ENCODE peak calls at places on chromosome 12, in ten cellular contexts. M is neural progenitor cell, I is adipocyte, T is K562, X is HepG2, O is GM23248, U is fibroblast of lung, Y is PC-3, A is kidney, C is IMR-90. B is an unnamed sample.
A peak's percentile ranks its signal among the peaks of the same experiment; 100 is the strongest.

GRCh38 chr12:53781218-53781801 is 29.5 kb upstream of the CISTR start:
- DNase-seq in A (no peak), Y (no peak), M (no peak), X (no peak), C (peak; percentile 16), U (no peak), O (no peak), T (no peak), I (no peak), B (no peak)

GRCh38 chr12:42612258-42612608 is 22.7 kb upstream of the PRICKLE1 start:
- DNase-seq in I (peak; percentile 66), X (no peak), C (no peak), U (peak; percentile 25), M (no peak), O (peak; percentile 24), A (no peak), T (no peak), Y (no peak), B (no peak)

GRCh38 chr12:104638760-104639319 is 182.1 kb downstream of the CHST11 start:
- DNase-seq in I (no peak), O (no peak), A (no peak), U (no peak), T (no peak), C (no peak), Y (no peak), M (no peak), X (no peak), B (no peak)

GRCh38 chr12:47800582-47800981 is 19.1 kb downstream of the HDAC7 start:
- DNase-seq in Y (no peak), C (no peak), O (no peak), T (no peak), U (no peak), X (no peak), A (no peak), I (no peak), M (no peak), B (no peak)

GRCh38 chr12:57147641-57147944 is 174 bp upstream of the LRP1-AS start:
- DNase-seq in M (no peak), Y (no peak), I (peak; percentile 55), O (peak; percentile 88), A (no peak), T (no peak), X (peak; percentile 44), U (peak; percentile 54), C (peak; percentile 74), B (no peak)

GRCh38 chr12:117393656-117394055 is 32.2 kb upstream of the NOS1 start:
- DNase-seq in U (no peak), C (no peak), O (no peak), M (no peak), Y (no peak), X (no peak), A (no peak), T (no peak), I (no peak), B (no peak)

GRCh38 chr12:53344824-53345485 is 8.8 kb upstream of the SP7 start:
- DNase-seq in O (peak; percentile 88), Y (peak; percentile 59), X (peak; percentile 54), T (peak; percentile 88), U (peak; percentile 80), A (peak; percentile 89), C (peak; percentile 72), M (peak; percentile 86), I (peak; percentile 91), B (no peak)

GRCh38 chr12:105107176-105107496 is 395 bp upstream of the WASHC4 start:
- DNase-seq in I (peak; percentile 78), O (peak; percentile 79), U (peak; percentile 70), A (no peak), X (no peak), C (peak; percentile 62), M (no peak), T (peak; percentile 54), Y (no peak), B (no peak)

GRCh38 chr12:102950950-102951490 is 6.5 kb upstream of the ASCL1 start:
- DNase-seq in I (no peak), X (no peak), T (no peak), C (no peak), Y (no peak), A (no peak), O (no peak), U (no peak), M (peak; percentile 22), B (no peak)

GRCh38 chr12:69500631-69501030 is 30.4 kb downstream of the FRS2 start:
- DNase-seq in C (peak; percentile 50), M (no peak), X (no peak), T (no peak), O (peak; percentile 46), U (no peak), A (no peak), I (peak; percentile 40), Y (peak; percentile 55), B (no peak)

GRCh38 chr12:28164644-28165313 is 25.5 kb upstream of the CCDC91 start:
- DNase-seq in M (no peak), X (peak; percentile 54), A (no peak), U (no peak), C (peak; percentile 11), O (peak; percentile 4), I (no peak), T (no peak), Y (peak; percentile 44), B (no peak)

GRCh38 chr12:54413284-54414190 is 5.5 kb downstream of the ITGA5 start:
- DNase-seq in Y (no peak), C (no peak), I (no peak), O (peak; percentile 69), A (no peak), M (no peak), U (no peak), T (no peak), X (no peak), B (no peak)

GRCh38 chr12:121789233-121789781 is 4.2 kb downstream of the RHOF start:
- DNase-seq in X (no peak), O (no peak), C (no peak), U (no peak), I (no peak), A (peak; percentile 81), T (no peak), Y (no peak), M (no peak), B (no peak)

GRCh38 chr12:47881826-47882427 is 22.9 kb downstream of the VDR start:
- DNase-seq in U (peak; percentile 99), O (peak; percentile 98), T (no peak), X (no peak), M (no peak), I (peak; percentile 96), A (peak; percentile 71), C (peak; percentile 97), Y (peak; percentile 60), B (no peak)

GRCh38 chr12:97875064-97875463 is 412.5 kb downstream of the RMST start:
- DNase-seq in Y (no peak), U (no peak), C (no peak), M (no peak), I (no peak), X (no peak), O (no peak), T (no peak), A (no peak), B (no peak)

GRCh38 chr12:93376436-93377251 is 1.1 kb upstream of the NUDT4 start:
- DNase-seq in X (peak; percentile 71), I (no peak), M (peak; percentile 81), T (no peak), A (no peak), U (peak; percentile 77), O (peak; percentile 71), Y (peak; percentile 21), C (peak; percentile 60), B (no peak)

GRCh38 chr12:32454075-32454474 is 54.7 kb downstream of the FGD4 start:
- DNase-seq in Y (peak; percentile 68), C (peak; percentile 67), A (no peak), I (peak; percentile 81), M (peak; percentile 78), O (peak; percentile 74), X (no peak), U (peak; percentile 67), T (no peak), B (peak; percentile 99)
- H3K4me3 ChIP-seq in Y (peak overlapping the region; percentile 50), C (no peak overlapping the region), A (no peak overlapping the region), I (peak overlapping the region; percentile 55), M (peak overlapping the region; percentile 39), O (peak overlapping the region; percentile 3), X (no peak overlapping the region), U (no peak overlapping the region), T (no peak overlapping the region), B (no peak overlapping the region)

GRCh38 chr12:79776111-79776510 is 85.3 kb upstream of the PAWR start:
- DNase-seq in X (peak; percentile 7), C (peak; percentile 68), I (peak; percentile 61), Y (peak; percentile 39), O (peak; percentile 73), U (peak; percentile 43), M (no peak), A (no peak), T (no peak), B (no peak)
- H3K9ac ChIP-seq in X (no peak overlapping the region), C (no peak overlapping the region), I (peak overlapping the region; percentile 68), Y (no peak overlapping the region), O (peak overlapping the region; percentile 9), U (no peak overlapping the region), M (no peak overlapping the region), A (no peak overlapping the region), T (no peak overlapping the region), B (no peak overlapping the region)

GRCh38 chr12:8912910-8913309 is 1.4 kb upstream of the PHC1 start:
- DNase-seq in O (peak; percentile 22), X (no peak), Y (peak; percentile 56), I (peak; percentile 22), T (peak; percentile 15), U (no peak), M (peak; percentile 42), A (no peak), C (no peak), B (peak; percentile 85)
- H3K4me3 ChIP-seq in O (peak overlapping the region; percentile 82), X (no peak overlapping the region), Y (no peak overlapping the region), I (no peak overlapping the region), T (no peak overlapping the region), U (peak overlapping the region; percentile 62), M (peak overlapping the region; percentile 87), A (peak overlapping the region; percentile 71), C (no peak overlapping the region), B (peak overlapping the region; percentile 57)

DNA sequence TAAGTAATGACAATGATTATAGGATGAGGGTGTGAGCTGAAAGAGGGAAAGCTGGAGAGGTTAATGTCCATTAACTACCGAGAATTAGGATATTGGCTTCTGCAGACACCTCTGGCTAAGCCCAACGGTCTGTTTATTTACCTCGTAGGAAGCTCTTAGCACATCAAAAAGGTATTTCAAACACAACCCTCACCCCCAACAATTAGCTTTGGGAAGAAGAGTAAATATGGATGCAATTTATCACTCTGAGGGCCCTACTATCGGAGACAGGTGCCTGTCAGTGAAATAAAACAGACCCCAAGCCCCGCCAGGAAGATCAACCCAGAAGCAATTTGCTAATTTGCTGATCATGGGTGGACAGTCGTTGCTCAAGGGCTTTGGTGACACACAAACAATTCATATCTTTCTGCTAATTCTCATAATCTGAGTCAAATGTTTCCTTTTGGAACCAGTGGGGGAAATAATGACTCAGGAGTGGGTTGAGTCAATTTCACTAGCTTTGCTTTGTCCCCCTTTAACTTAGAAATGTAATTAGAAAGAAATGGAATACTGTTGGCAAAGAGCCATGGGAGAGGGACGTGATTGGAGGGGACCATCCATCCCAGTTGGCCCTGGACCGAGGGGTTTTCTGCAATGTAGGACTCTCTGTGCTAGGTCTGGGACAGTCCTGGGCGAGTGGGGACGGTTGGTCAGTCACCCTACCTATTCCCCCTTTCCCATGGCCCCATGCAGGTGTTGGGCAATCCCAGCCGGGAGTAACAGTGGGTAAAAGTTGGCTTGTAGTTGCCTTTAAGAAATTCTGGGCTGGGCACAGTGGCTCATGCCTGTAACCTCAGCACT is 99.1 kb upstream of the MED13L start:
- DNase-seq in T (no peak), M (no peak), A (no peak), I (peak; percentile 74), U (peak; percentile 61), Y (peak; percentile 96), O (peak; percentile 92), X (no peak), C (peak; percentile 83), B (no peak)
- H3K9ac ChIP-seq in T (no peak overlapping the region), M (no peak overlapping the region), A (no peak overlapping the region), I (peak overlapping the region; percentile 12), U (no peak overlapping the region), Y (peak overlapping the region; percentile 48), O (peak overlapping the region; percentile 16), X (no peak overlapping the region), C (no peak overlapping the region), B (no peak overlapping the region)